ENCODE peak calls at places on chromosomes 1 and 21, in four cellular contexts. N is upper lobe of right lung, T is mucosa of descending colon, X is left ventricle myocardium inferior. Q is an unnamed sample.

GRCh38 chr1:180981596-180982387 is 40.9 kb downstream of the STX6 start:
- DNase-seq in N (no peak), T (peak), X (no peak), Q (no peak)

GRCh38 chr1:93180723-93181613 is at the start of gene CCDC18:
- DNase-seq in N (no peak), T (no peak), X (no peak), Q (no peak)

GRCh38 chr1:21736011-21736410 is 46.9 kb downstream of the USP48 start:
- DNase-seq in N (no peak), T (no peak), X (no peak), Q (no peak)

GRCh38 chr1:177615251-177615650 is 354.6 kb downstream of the SEC16B start:
- DNase-seq in N (no peak), T (no peak), X (no peak), Q (no peak)

GRCh38 chr1:237111807-237112206 is 69.8 kb downstream of the RYR2 start:
- DNase-seq in N (no peak), T (no peak), X (no peak), Q (no peak)

GRCh38 chr1:162908780-162909179 is 47.8 kb upstream of the CCDC190 start:
- DNase-seq in N (no peak), T (no peak), X (no peak), Q (no peak)

GRCh38 chr21:31559368-31560119 is 99.9 kb upstream of the SOD1 start:
- DNase-seq in N (peak), T (peak), X (peak), Q (peak)

GRCh38 chr1:99457381-99458165 is 188.3 kb upstream of the PALMD start:
- DNase-seq in N (no peak), T (no peak), X (no peak), Q (no peak)

GRCh38 chr1:35316264-35316663 is 47.8 kb downstream of the ZMYM4 start:
- DNase-seq in N (no peak), T (no peak), X (no peak), Q (no peak)

GRCh38 chr1:109024651-109025050 is 17.3 kb downstream of the WDR47 start:
- DNase-seq in N (no peak), T (no peak), X (no peak), Q (no peak)

GRCh38 chr1:19654386-19654785 is 10.3 kb downstream of the NBL1 start:
- DNase-seq in N (no peak), T (no peak), X (no peak), Q (no peak)

GRCh38 chr1:62796151-62796680 is 12.3 kb downstream of the ATG4C start:
- DNase-seq in N (no peak), T (no peak), X (no peak), Q (no peak)

GRCh38 chr1:145962157-145963102 is 1.9 kb downstream of the ANKRD34A start:
- DNase-seq in N (peak), T (peak), X (peak), Q (peak)

GRCh38 chr1:8603220-8603616 is 214.2 kb downstream of the RERE start:
- DNase-seq in N (no peak), T (no peak), X (no peak), Q (no peak)

GRCh38 chr1:8599813-8600212 is 217.6 kb downstream of the RERE start:
- DNase-seq in N (no peak), T (peak), X (no peak), Q (no peak)

GRCh38 chr1:8604041-8604942 is 213.1 kb downstream of the RERE start:
- DNase-seq in N (no peak), T (no peak), X (no peak), Q (no peak)

GRCh38 chr1:8600336-8600735 is 217.1 kb downstream of the RERE start:
- DNase-seq in N (no peak), T (no peak), X (no peak), Q (no peak)

GRCh38 chr1:8602471-8603219 is 214.8 kb downstream of the RERE start:
- DNase-seq in N (no peak), T (no peak), X (no peak), Q (no peak)
- TF ChIP-seq CTCF in N (no peak), T (no peak), X (no peak), Q (no peak)

GRCh38 chr1:168069384-168069783 is 67.3 kb downstream of the GPR161 start:
- DNase-seq in N (no peak), T (no peak), X (no peak), Q (no peak)

GRCh38 chr1:168065511-168065910 is 71.2 kb downstream of the GPR161 start:
- DNase-seq in N (no peak), T (no peak), X (no peak), Q (no peak)

DNA sequence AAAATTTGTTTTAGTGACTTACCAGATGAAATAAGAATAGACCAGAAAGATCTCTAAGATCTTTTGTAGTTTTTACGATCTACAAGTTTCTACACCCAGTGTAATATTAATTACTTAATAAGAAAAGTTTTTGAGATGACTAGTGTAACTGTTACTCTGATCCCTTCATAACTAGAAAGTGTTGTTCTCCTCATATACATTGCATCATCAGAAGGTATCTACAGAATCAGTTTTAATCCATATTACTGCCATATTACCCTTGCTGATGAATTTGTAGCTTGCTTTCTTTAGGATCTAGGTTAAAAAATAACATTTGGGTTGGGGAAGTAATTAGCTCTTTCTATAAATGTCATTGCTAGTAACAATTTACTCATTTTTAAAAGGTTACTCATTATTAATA is 72.5 kb downstream of the GPR161 start:
- DNase-seq in N (no peak), T (no peak), X (no peak), Q (no peak)
- TF ChIP-seq CTCF in N (no peak), T (no peak), X (no peak), Q (no peak)

GRCh38 chr1:91801496-91802115 is 84.3 kb downstream of the TGFBR3 start:
- DNase-seq in N (no peak), T (no peak), X (no peak), Q (no peak)
- TF ChIP-seq CTCF in N (no peak), T (no peak), X (no peak), Q (no peak)

GRCh38 chr1:106022312-106022902 is 1034.1 kb upstream of the PRMT6 start:
- DNase-seq in N (no peak), T (no peak), X (no peak), Q (no peak)
- TF ChIP-seq CTCF in N (peak), T (no peak), X (peak), Q (no peak)

Q was measured in activated B cell treated with CpG ODN at 0.5 μM for 24 hours.